ENCODE peak calls at places on chromosomes 13 and 19, in six cellular contexts. G is cardiac fibroblast, A is PC-3, Q is osteoblast, X is AG09309, R is AG10803. S is an unnamed sample.

GRCh38 chr19:40223135-40223822 is 3.2 kb downstream of the CCNP start:
- DNase-seq in R (no peak), Q (peak; percentile 42), G (no peak), A (peak; percentile 51), X (no peak), S (no peak)

GRCh38 chr13:96091164-96091931 is 1.4 kb downstream of the HS6ST3 start:
- DNase-seq in R (no peak), G (peak; percentile 22), X (no peak), Q (peak; percentile 74), A (no peak), S (no peak)

GRCh38 chr19:17656970-17657369 is 31.2 kb downstream of the UNC13A start:
- DNase-seq in R (no peak), A (no peak), Q (no peak), G (no peak), X (no peak), S (no peak)

GRCh38 chr13:40518481-40518882 is 148.0 kb downstream of the FOXO1 start:
- DNase-seq in G (no peak), A (no peak), X (no peak), Q (no peak), R (no peak), S (no peak)

GRCh38 chr19:39970424-39970673 is 616 bp upstream of the PSMC4 start:
- DNase-seq in X (no peak), G (no peak), Q (no peak), A (peak; percentile 8), R (peak; percentile 30), S (no peak)

GRCh38 chr13:29402168-29402621 is 193.3 kb downstream of the SLC7A1 start:
- DNase-seq in Q (no peak), R (no peak), A (peak; percentile 8), X (no peak), G (peak; percentile 9), S (peak; percentile 15)

GRCh38 chr13:74575729-74576125 is 441.5 kb upstream of the KLF12 start:
- DNase-seq in X (no peak), A (peak; percentile 49), R (peak; percentile 46), Q (peak; percentile 83), G (peak; percentile 50), S (no peak)

GRCh38 chr13:93687261-93687660 is 460.7 kb downstream of the GPC6 start:
- DNase-seq in Q (no peak), R (peak; percentile 43), A (no peak), G (no peak), X (no peak), S (no peak)

GRCh38 chr13:37369618-37370017 is 228.9 kb downstream of the POSTN start:
- DNase-seq in Q (no peak), G (peak; percentile 49), A (no peak), X (no peak), R (no peak), S (peak; percentile 20)

GRCh38 chr19:17159466-17160393 is 55.4 kb upstream of the USE1 start:
- DNase-seq in X (no peak), G (peak; percentile 17), R (peak; percentile 45), Q (peak; percentile 65), A (no peak), S (no peak)

GRCh38 chr19:33621065-33621785 is 528 bp upstream of the CHST8 start:
- DNase-seq in Q (peak; percentile 83), R (no peak), A (no peak), G (no peak), X (no peak), S (no peak)

GRCh38 chr19:33554391-33554790 is 32.8 kb upstream of the PEPD start:
- DNase-seq in X (no peak), A (no peak), Q (no peak), G (no peak), R (no peak), S (no peak)

GRCh38 chr13:110559429-110559943 is 2.0 kb downstream of the RAB20 start:
- DNase-seq in Q (peak; percentile 97), G (peak; percentile 51), A (peak; percentile 70), X (no peak), R (peak; percentile 47), S (no peak)

GRCh38 chr13:98981596-98982195 is 3.8 kb upstream of the DOCK9 start:
- DNase-seq in G (no peak), A (no peak), X (no peak), Q (no peak), R (peak; percentile 18), S (no peak)

GRCh38 chr13:20057963-20058362 is 99.4 kb downstream of the ZMYM2 start:
- DNase-seq in Q (no peak), R (no peak), A (peak; percentile 7), G (no peak), X (no peak), S (no peak)
- TF ChIP-seq CTCF in Q (peak; percentile 19), R (peak; percentile 12), A (peak; percentile 44), G (no peak), X (peak; percentile 12), S (peak; percentile 20)

DNA sequence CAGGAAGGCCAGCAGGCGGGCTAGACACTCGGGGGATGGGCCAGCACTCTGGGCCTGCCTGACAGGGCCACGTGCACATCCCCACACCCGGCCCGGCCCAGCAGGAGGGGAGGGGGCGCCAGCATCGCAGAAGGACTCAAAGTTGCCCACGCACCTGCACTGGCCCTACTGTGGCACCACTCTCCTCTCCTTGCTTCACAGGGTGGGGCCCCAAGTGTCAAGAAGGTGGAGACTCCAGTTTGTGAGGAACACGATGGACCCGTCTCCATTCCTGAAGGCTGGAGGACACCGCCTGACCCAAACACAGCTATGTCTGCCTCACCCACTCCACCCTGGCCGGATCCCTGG is 4.5 kb upstream of the A1BG start:
- DNase-seq in A (no peak), R (no peak), X (no peak), G (no peak), Q (peak; percentile 68), S (no peak)
- H3K4me3 ChIP-seq in A (no peak overlapping the region), R (no peak overlapping the region), X (no peak overlapping the region), G (no peak overlapping the region), Q (no peak overlapping the region), S (no peak overlapping the region)

DNA sequence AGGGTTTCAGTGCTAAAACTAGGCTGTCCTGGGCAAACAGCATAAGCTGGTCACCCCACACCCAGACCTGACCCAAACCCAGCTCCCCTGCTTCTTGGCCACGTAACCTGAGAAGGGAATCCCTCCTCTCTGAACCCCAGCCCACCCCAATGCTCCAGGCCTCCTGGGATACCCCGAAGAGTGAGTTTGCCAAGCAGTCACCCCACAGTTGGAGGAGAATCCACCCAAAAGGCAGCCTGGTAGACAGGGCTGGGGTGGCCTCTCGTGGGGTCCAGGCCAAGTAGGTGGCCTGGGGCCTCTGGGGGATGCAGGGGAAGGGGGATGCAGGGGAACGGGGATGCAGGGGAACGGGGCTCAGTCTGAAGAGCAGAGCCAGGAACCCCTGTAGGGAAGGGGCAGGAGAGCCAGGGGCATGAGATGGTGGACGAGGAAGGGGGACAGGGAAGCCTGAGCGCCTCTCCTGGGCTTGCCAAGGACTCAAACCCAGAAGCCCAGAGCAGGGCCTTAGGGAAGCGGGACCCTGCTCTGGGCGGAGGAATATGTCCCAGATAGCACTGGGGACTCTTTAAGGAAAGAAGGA is 2.8 kb downstream of the PPP1R12C start:
- DNase-seq in Q (peak; percentile 82), A (no peak), R (no peak), G (no peak), X (no peak), S (no peak)
- TF ChIP-seq CTCF in Q (no peak), A (no peak), R (no peak), G (no peak), X (no peak), S (no peak)

GRCh38 chr19:1757468-1758230 is 4.3 kb downstream of the ONECUT3 start:
- DNase-seq in Q (no peak), G (no peak), A (no peak), R (no peak), X (no peak), S (no peak)
- H3K4me3 ChIP-seq in Q (no peak overlapping the region), G (no peak overlapping the region), A (peak overlapping the region; percentile 60), R (no peak overlapping the region), X (no peak overlapping the region), S (no peak overlapping the region)